ENCODE peak calls at places on chromosomes 11 and 22, in eight cellular contexts. A is colonic mucosa, L is fibroblast of pulmonary artery, T is left lung, X is pancreas, D is transverse colon, N is breast epithelium, W is sigmoid colon. B is an unnamed sample.
A peak's percentile ranks its signal among the peaks of the same experiment; 100 is the strongest.

GRCh38 chr22:50486561-50487289 is at the start of gene MIOX:
- DNase-seq in A (no peak), L (no peak), T (no peak), X (no peak), D (no peak), N (no peak), W (no peak), B (no peak)

GRCh38 chr22:38026130-38027111 is 30.8 kb upstream of the PICK1 start:
- DNase-seq in A (no peak), L (no peak), T (no peak), X (no peak), D (no peak), N (no peak), W (no peak), B (no peak)

GRCh38 chr11:120647681-120648080 is 136.1 kb downstream of the GRIK4 start:
- DNase-seq in A (no peak), L (no peak), T (no peak), X (no peak), D (no peak), N (no peak), W (no peak), B (no peak)

GRCh38 chr11:84420261-84420660 is 1134.1 kb upstream of the CCDC90B start:
- DNase-seq in A (no peak), L (no peak), T (no peak), X (no peak), D (no peak), N (no peak), W (no peak), B (peak; percentile 8)

GRCh38 chr11:12762696-12763324 is 88.6 kb downstream of the TEAD1 start:
- DNase-seq in A (no peak), L (no peak), T (no peak), X (no peak), D (no peak), N (no peak), W (no peak), B (no peak)

GRCh38 chr11:2268911-2269600 is 1.3 kb downstream of the ASCL2 start:
- DNase-seq in A (peak; percentile 50), L (peak; percentile 20), T (peak; percentile 80), X (peak; percentile 43), D (peak; percentile 48), N (peak; percentile 63), W (no peak), B (peak; percentile 2)

GRCh38 chr11:31812392-31813241 is 1.5 kb upstream of the PAX6 start:
- DNase-seq in A (no peak), L (no peak), T (no peak), X (no peak), D (no peak), N (no peak), W (no peak), B (no peak)

GRCh38 chr11:33179431-33179830 is 18.2 kb upstream of the CSTF3 start:
- DNase-seq in A (no peak), L (peak; percentile 72), T (no peak), X (no peak), D (no peak), N (no peak), W (no peak), B (no peak)

GRCh38 chr11:27089746-27090145 is 49.1 kb downstream of the BBOX1 start:
- DNase-seq in A (no peak), L (no peak), T (no peak), X (no peak), D (no peak), N (no peak), W (no peak), B (no peak)

GRCh38 chr11:124865902-124866851 is 945 bp downstream of the ROBO3 start:
- DNase-seq in A (peak; percentile 47), L (peak; percentile 35), T (no peak), X (no peak), D (peak; percentile 31), N (no peak), W (peak; percentile 66), B (peak; percentile 22)

GRCh38 chr22:21762712-21763581 is 27.4 kb upstream of the YPEL1 start:
- DNase-seq in A (no peak), L (no peak), T (no peak), X (no peak), D (no peak), N (no peak), W (no peak), B (no peak)

GRCh38 chr11:96055706-96056387 is 131.9 kb upstream of the MTMR2 start:
- DNase-seq in A (no peak), L (no peak), T (no peak), X (no peak), D (no peak), N (no peak), W (no peak), B (peak; percentile 72)

GRCh38 chr22:25898707-25899365 is 156.8 kb downstream of the MYO18B start:
- DNase-seq in A (no peak), L (no peak), T (no peak), X (no peak), D (no peak), N (no peak), W (no peak), B (no peak)

GRCh38 chr22:49475253-49475652 is 352.4 kb downstream of the BRD1 start:
- DNase-seq in A (no peak), L (no peak), T (no peak), X (no peak), D (no peak), N (no peak), W (no peak), B (no peak)

GRCh38 chr11:93997741-93998140 is 23.4 kb upstream of the HEPHL1 start:
- DNase-seq in A (no peak), L (no peak), T (no peak), X (no peak), D (no peak), N (no peak), W (no peak), B (no peak)

GRCh38 chr11:126585388-126586302 is 230.2 kb downstream of the ST3GAL4 start:
- DNase-seq in A (peak; percentile 56), L (peak; percentile 97), T (peak; percentile 46), X (peak; percentile 89), D (peak; percentile 22), N (no peak), W (peak; percentile 76), B (peak; percentile 94)

DNA sequence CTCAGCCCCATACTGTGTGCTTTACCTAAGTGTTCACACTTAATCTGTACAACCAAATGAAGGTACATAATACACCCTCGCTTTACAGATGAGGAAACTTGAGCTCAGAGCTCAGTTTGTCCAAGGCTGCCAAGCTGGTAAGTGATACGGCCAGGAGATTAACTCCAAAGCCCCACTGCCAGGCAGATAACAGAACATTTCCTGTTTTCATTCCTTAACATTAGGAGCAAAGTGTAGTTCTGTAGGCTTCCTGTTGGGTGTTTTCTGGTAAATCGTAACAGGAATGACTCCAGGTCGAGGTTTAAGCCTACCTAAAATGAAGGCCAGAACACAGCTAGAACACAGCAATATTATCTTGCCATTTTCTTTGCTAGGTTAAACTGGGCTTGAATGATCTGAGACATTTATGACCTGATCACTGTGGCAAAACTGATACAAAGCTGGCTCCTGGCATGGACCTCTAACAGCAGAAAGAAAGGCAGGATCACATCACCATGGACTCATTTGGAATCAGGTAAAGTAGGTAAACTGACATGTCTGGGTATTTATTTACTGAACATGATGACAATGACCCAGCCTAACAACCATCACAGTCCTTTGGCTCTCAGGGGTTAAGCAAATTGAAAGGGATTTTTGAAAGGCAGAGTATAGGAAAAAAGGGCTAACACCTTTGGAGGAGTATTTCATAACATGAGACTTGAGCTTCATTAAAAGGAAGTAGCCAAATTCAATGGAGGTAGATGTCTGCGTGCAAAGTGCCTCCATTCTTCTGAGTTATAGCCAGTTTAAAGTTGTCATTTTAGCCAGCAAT is 3.9 kb upstream of the NUP50 start:
- DNase-seq in A (peak; percentile 49), L (peak; percentile 58), T (no peak), X (peak; percentile 25), D (peak; percentile 33), N (no peak), W (no peak), B (peak; percentile 55)
- TF ChIP-seq CTCF in A (no peak), L (peak; percentile 31), T (no peak), X (no peak), D (peak; percentile 54), N (no peak), W (no peak), B (peak; percentile 30)

GRCh38 chr22:39091136-39092081 is 5.6 kb upstream of the APOBEC3H start:
- DNase-seq in A (no peak), L (no peak), T (no peak), X (no peak), D (no peak), N (no peak), W (no peak), B (no peak)
- H3K4me3 ChIP-seq in A (no peak overlapping the region), L (no peak overlapping the region), T (no peak overlapping the region), X (no peak overlapping the region), D (no peak overlapping the region), N (no peak overlapping the region), W (no peak overlapping the region), B (no peak overlapping the region)

DNA sequence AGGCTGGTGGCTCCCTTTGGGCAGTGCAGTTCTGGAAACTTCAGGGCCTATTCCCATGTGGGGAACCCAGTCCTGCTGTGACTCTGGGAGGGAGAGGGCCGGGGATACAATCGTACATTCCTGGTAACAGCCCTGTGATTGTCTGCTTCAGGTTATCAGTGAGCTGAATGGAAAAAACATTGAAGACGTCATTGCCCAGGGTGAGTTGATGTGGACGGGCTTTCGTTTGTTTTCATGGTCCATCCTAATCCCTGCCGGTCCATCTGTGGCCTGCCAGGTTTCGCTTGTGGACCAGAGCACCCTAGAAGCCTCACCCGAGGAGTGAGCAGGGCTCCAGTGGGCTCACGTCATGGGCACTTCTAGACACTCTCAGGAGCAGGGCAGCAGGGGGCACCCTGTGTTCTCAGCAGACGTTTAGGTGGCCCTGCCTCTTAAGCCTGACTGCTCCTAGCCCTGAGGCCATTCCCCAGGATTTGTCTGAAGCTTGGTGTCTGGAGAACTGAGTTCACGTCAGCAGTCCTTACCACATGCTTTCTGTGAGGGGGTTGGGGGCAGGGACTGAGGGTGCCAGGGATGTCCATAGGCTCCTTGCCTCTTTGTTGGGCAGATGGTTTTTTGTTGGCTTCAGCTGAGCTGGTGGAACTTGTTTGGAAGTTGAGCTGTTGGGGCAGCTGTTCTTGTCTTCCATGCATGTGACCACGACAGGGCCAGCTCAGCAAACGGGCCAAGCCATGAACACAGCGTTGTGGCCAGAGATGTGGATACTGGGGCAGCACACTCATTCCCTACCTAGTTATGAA is 1.9 kb downstream of the RPLP2 start:
- DNase-seq in A (no peak), L (peak; percentile 37), T (no peak), X (no peak), D (no peak), N (no peak), W (no peak), B (no peak)
- TF ChIP-seq CTCF in A (no peak), L (no peak), T (no peak), X (no peak), D (no peak), N (no peak), W (no peak), B (no peak)

DNA sequence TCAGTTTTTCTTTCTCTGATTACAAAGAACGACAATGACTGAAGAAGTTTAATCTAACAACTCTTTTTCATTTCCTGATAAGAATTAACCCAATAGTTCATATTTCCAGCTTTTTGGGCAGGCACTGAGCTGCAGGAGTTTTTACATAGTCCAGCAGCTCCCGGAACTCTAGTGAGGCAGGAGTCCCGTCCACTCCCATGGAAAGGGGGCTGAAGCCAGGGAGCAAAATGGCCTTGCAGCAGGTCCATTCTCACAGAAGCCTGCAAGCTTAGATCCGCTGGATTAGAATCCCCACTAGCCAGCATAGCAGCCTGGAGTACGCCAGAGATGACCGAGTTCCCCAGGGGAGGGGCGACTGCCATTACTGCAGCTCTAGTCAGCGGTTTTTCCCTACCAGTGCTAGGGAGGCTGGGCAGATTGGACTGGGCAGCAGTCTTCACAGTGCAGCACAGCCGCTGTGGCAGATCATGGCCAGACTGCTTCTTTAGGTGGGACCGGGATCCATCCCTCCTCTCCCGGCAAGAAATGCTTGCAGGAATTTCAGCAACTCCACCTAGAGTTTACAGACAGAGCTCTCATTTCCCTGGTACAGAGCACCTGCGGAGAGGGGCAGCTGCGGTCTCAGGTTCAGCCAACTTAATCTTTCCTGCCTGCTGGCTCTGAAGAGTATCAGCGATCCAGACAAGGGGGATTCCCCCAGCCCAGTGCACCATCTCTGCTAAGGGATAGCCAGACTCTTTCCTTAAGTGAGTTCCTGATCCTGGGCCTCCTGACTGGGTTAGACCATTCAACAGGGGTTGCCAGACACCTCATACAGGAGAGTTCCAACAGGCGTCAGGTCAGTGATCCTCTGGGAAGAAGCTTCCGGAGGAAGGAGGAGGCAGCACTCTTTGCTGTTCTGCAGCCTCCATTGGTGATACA is 742 bp upstream of the CASP4 start:
- DNase-seq in A (peak; percentile 31), L (peak; percentile 55), T (peak; percentile 34), X (peak; percentile 18), D (peak; percentile 10), N (no peak), W (no peak), B (peak; percentile 59)
- H3K4me3 ChIP-seq in A (peak overlapping the region; percentile 33), L (peak overlapping the region; percentile 65), T (peak overlapping the region; percentile 53), X (peak overlapping the region; percentile 48), D (peak overlapping the region; percentile 62), N (peak overlapping the region; percentile 52), W (peak overlapping the region; percentile 54), B (peak overlapping the region; percentile 64)